ENCODE peak calls at places on chromosomes 4 and X, in nine cellular contexts. U, C, X, E, D, V, K, H and B are unnamed samples.

GRCh38 chrX:107619836-107620235 is 8.5 kb upstream of the PRPS1 start:
- DNase-seq in H (no peak), V (no peak), K (no peak), E (no peak), C (peak; percentile 5), X (no peak), D (no peak), U (no peak), B (no peak)

GRCh38 chrX:123964155-123964554 is 2.6 kb downstream of the STAG2 start:
- DNase-seq in V (no peak), C (no peak), E (no peak), U (no peak), D (no peak), X (no peak), H (no peak), K (no peak), B (no peak)

GRCh38 chr4:23853986-23854385 is 35.9 kb downstream of the PPARGC1A start:
- DNase-seq in U (no peak), E (no peak), C (no peak), H (no peak), D (no peak), K (no peak), X (no peak), V (no peak), B (no peak)

GRCh38 chr4:80608285-80608980 is 272.9 kb downstream of the CFAP299 start:
- DNase-seq in X (no peak), U (no peak), H (no peak), E (no peak), K (no peak), V (no peak), D (no peak), C (no peak), B (no peak)

GRCh38 chrX:11386001-11386523 is 92.8 kb downstream of the AMELX start:
- DNase-seq in U (no peak), H (no peak), C (no peak), D (no peak), X (peak; percentile 17), V (no peak), E (no peak), K (no peak), B (no peak)

GRCh38 chr4:740656-741282 is 35.1 kb downstream of the PCGF3 start:
- DNase-seq in D (no peak), C (no peak), K (no peak), E (peak; percentile 8), H (no peak), V (no peak), X (no peak), U (no peak), B (no peak)

GRCh38 chrX:49041683-49042529 is 1.3 kb downstream of the TFE3 start:
- DNase-seq in X (no peak), U (no peak), V (no peak), D (no peak), K (peak; percentile 13), E (no peak), C (peak; percentile 52), H (peak; percentile 37), B (peak; percentile 35)

GRCh38 chr4:173248690-173249089 is 80.1 kb downstream of the GALNT7 start:
- DNase-seq in D (no peak), U (no peak), K (no peak), C (no peak), V (no peak), H (no peak), E (no peak), X (no peak), B (no peak)

GRCh38 chr4:164977243-164978164 is at the start of gene TRIM61:
- DNase-seq in C (no peak), U (peak; percentile 65), K (peak; percentile 46), E (peak; percentile 26), D (no peak), V (peak; percentile 81), X (no peak), H (peak; percentile 54), B (peak; percentile 70)

GRCh38 chr4:77617203-77617602 is 11.6 kb downstream of the CXCL13 start:
- DNase-seq in K (no peak), D (no peak), X (no peak), E (no peak), C (peak; percentile 74), U (no peak), H (no peak), V (no peak), B (peak; percentile 0)

GRCh38 chrX:143669395-143669794 is 33.5 kb upstream of the SLITRK4 start:
- DNase-seq in H (no peak), E (no peak), K (no peak), U (no peak), X (no peak), V (peak; percentile 11), C (peak; percentile 24), D (no peak), B (peak; percentile 13)

GRCh38 chrX:129813662-129814061 is 30.0 kb downstream of the ZDHHC9 start:
- DNase-seq in E (no peak), K (no peak), C (no peak), H (no peak), D (no peak), X (no peak), U (no peak), V (no peak), B (no peak)

GRCh38 chrX:95764972-95765451 is 919.6 kb upstream of the DIAPH2 start:
- DNase-seq in V (peak; percentile 68), D (no peak), C (peak; percentile 11), U (peak; percentile 32), X (peak; percentile 0), E (no peak), H (peak; percentile 13), K (peak; percentile 2), B (peak; percentile 74)

GRCh38 chr4:3518941-3519340 is 13.3 kb downstream of the LRPAP1 start:
- DNase-seq in U (no peak), V (no peak), K (no peak), X (no peak), H (no peak), E (no peak), C (no peak), D (no peak), B (no peak)

GRCh38 chr4:6464842-6465588 is 7.4 kb downstream of the PPP2R2C start:
- DNase-seq in D (no peak), H (no peak), X (no peak), C (no peak), V (no peak), K (no peak), E (no peak), U (no peak), B (no peak)

GRCh38 chr4:107366900-107367299 is 330.8 kb upstream of the DKK2 start:
- DNase-seq in C (peak; percentile 37), H (no peak), V (no peak), K (no peak), D (no peak), X (no peak), E (no peak), U (no peak), B (no peak)
- H3K4me1 ChIP-seq in C (peaks cover 6% of the 10 kb centered on the region), H (no peaks in the 10 kb centered on the region), V (peaks cover 3% of the 10 kb centered on the region), K (no peaks in the 10 kb centered on the region), D (no peaks in the 10 kb centered on the region), X (no peaks in the 10 kb centered on the region), E (no peaks in the 10 kb centered on the region), U (no peaks in the 10 kb centered on the region), B (peaks cover 16% of the 10 kb centered on the region)

GRCh38 chr4:99947190-99947578 is 766 bp upstream of the DNAJB14 start:
- DNase-seq in E (no peak), V (peak; percentile 12), X (no peak), H (no peak), C (no peak), D (no peak), K (no peak), U (no peak), B (peak; percentile 53)
- H3K4me1 ChIP-seq in E (peaks cover 21% of the 10 kb centered on the region), V (peaks cover 43% of the 10 kb centered on the region), X (no peaks in the 10 kb centered on the region), H (peaks cover 5% of the 10 kb centered on the region), C (peaks cover 31% of the 10 kb centered on the region), D (peaks cover 69% of the 10 kb centered on the region), K (peaks cover 3% of the 10 kb centered on the region), U (peaks cover 19% of the 10 kb centered on the region), B (peaks cover 20% of the 10 kb centered on the region)

DNA sequence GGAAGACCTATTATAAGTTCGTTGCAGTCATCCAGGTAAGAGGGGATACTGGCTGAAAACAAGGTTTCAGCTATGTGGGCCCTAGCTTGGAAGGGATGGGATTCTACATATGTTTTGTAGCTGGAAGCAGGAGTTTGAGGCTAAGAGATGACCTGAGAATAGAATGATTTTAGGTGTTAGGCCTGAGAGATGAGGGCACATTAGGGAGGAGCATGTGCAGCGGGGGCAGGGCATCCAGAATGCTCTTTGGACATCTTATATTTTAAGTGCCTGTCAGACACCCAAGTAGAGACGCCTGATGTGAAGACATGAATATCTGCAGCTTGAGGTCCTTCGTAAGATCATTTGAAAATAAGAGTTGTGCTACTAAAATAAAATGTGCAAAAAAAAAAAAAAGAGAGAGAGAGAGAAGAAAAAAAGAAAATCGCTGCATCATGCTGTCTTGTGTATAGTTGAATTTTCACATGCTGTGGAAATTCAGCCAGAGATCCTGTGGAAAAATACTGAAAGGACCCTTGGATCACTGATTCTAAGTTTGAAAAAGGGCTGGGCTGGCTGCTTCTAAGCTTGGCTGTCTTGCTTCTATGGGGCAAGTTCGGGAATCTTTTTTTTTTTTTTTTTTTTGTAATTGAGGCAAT is 340.9 kb upstream of the GATB start:
- DNase-seq in E (no peak), H (no peak), K (no peak), X (no peak), D (no peak), U (no peak), C (no peak), V (no peak), B (no peak)
- H3K4me1 ChIP-seq in E (no peaks in the 10 kb centered on the region), H (peaks cover 3% of the 10 kb centered on the region), K (no peaks in the 10 kb centered on the region), X (no peaks in the 10 kb centered on the region), D (peaks cover 46% of the 10 kb centered on the region), U (no peaks in the 10 kb centered on the region), C (peaks cover 34% of the 10 kb centered on the region), V (peaks cover 10% of the 10 kb centered on the region), B (no peaks in the 10 kb centered on the region)

GRCh38 chr4:138232364-138232763 is 9.8 kb downstream of the SLC7A11 start:
- DNase-seq in H (no peak), C (no peak), D (no peak), E (no peak), K (no peak), X (no peak), U (no peak), V (no peak), B (no peak)
- H3K4me1 ChIP-seq in H (no peaks in the 10 kb centered on the region), C (peaks cover 5% of the 10 kb centered on the region), D (peaks cover 11% of the 10 kb centered on the region), E (no peaks in the 10 kb centered on the region), K (no peaks in the 10 kb centered on the region), X (no peaks in the 10 kb centered on the region), U (no peaks in the 10 kb centered on the region), V (no peaks in the 10 kb centered on the region), B (peaks cover 50% of the 10 kb centered on the region)

GRCh38 chrX:139828830-139829229 is 104.0 kb downstream of the ATP11C start:
- DNase-seq in X (no peak), K (no peak), D (no peak), V (no peak), E (no peak), H (no peak), U (no peak), C (no peak), B (no peak)
- H3K4me1 ChIP-seq in X (no peaks in the 10 kb centered on the region), K (no peaks in the 10 kb centered on the region), D (peaks cover 43% of the 10 kb centered on the region), V (peaks cover 13% of the 10 kb centered on the region), E (no peaks in the 10 kb centered on the region), H (no peaks in the 10 kb centered on the region), U (peaks cover 3% of the 10 kb centered on the region), C (no peaks in the 10 kb centered on the region), B (peaks cover 94% of the 10 kb centered on the region)